ENCODE peak calls at places on chromosomes 4 and X, in four cellular contexts. One of them, this sample, is unnamed.

GRCh38 chr4:40311811-40312346 is 23.3 kb upstream of the CHRNA9 start:
- DNase-seq in occipital lobe: no peak
- DNase-seq in ovary: no peak
- DNase-seq in activated T-helper 1 cell treated with anti-CD3 and anti-CD28 coated beads, Interleukin-2, amount 50 U/mL, for 16 hours: no peak
- DNase-seq in this sample: peak

GRCh38 chr4:73341454-73341853 is 62.6 kb upstream of the ALB start:
- DNase-seq in ovary: peak
- DNase-seq in activated T-helper 1 cell treated with anti-CD3 and anti-CD28 coated beads, Interleukin-2, amount 50 U/mL, for 16 hours: no peak
- DNase-seq in occipital lobe: peak
- DNase-seq in this sample: peak

GRCh38 chr4:54525602-54526001 is 132.2 kb upstream of the KIT start:
- DNase-seq in activated T-helper 1 cell treated with anti-CD3 and anti-CD28 coated beads, Interleukin-2, amount 50 U/mL, for 16 hours: no peak
- DNase-seq in occipital lobe: no peak
- DNase-seq in ovary: no peak
- DNase-seq in this sample: peak

GRCh38 chr4:26916195-26916594 is 55.6 kb downstream of the STIM2 start:
- DNase-seq in occipital lobe: no peak
- DNase-seq in activated T-helper 1 cell treated with anti-CD3 and anti-CD28 coated beads, Interleukin-2, amount 50 U/mL, for 16 hours: no peak
- DNase-seq in ovary: no peak
- DNase-seq in this sample: no peak

GRCh38 chr4:7763788-7764187 is 175.9 kb downstream of the AFAP1 start:
- DNase-seq in ovary: no peak
- DNase-seq in activated T-helper 1 cell treated with anti-CD3 and anti-CD28 coated beads, Interleukin-2, amount 50 U/mL, for 16 hours: no peak
- DNase-seq in occipital lobe: no peak
- DNase-seq in this sample: no peak

GRCh38 chr4:25103423-25103822 is 56.8 kb downstream of the SEPSECS start:
- DNase-seq in occipital lobe: no peak
- DNase-seq in ovary: peak
- DNase-seq in activated T-helper 1 cell treated with anti-CD3 and anti-CD28 coated beads, Interleukin-2, amount 50 U/mL, for 16 hours: no peak
- DNase-seq in this sample: no peak

GRCh38 chr4:176744091-176744490 is 48.6 kb downstream of the VEGFC start:
- DNase-seq in ovary: no peak
- DNase-seq in activated T-helper 1 cell treated with anti-CD3 and anti-CD28 coated beads, Interleukin-2, amount 50 U/mL, for 16 hours: no peak
- DNase-seq in occipital lobe: no peak
- DNase-seq in this sample: no peak

GRCh38 chr4:166143227-166143626 is 270.2 kb downstream of the TLL1 start:
- DNase-seq in activated T-helper 1 cell treated with anti-CD3 and anti-CD28 coated beads, Interleukin-2, amount 50 U/mL, for 16 hours: no peak
- DNase-seq in occipital lobe: no peak
- DNase-seq in ovary: no peak
- DNase-seq in this sample: no peak

GRCh38 chr4:63563288-63564014 is 845.8 kb downstream of the TECRL start:
- DNase-seq in occipital lobe: no peak
- DNase-seq in activated T-helper 1 cell treated with anti-CD3 and anti-CD28 coated beads, Interleukin-2, amount 50 U/mL, for 16 hours: no peak
- DNase-seq in ovary: no peak
- DNase-seq in this sample: peak

GRCh38 chr4:134812611-134813010 is 611.0 kb upstream of the PABPC4L start:
- DNase-seq in ovary: no peak
- DNase-seq in activated T-helper 1 cell treated with anti-CD3 and anti-CD28 coated beads, Interleukin-2, amount 50 U/mL, for 16 hours: no peak
- DNase-seq in occipital lobe: no peak
- DNase-seq in this sample: no peak

GRCh38 chr4:69713593-69713992 is 46.8 kb downstream of the SULT1B1 start:
- DNase-seq in activated T-helper 1 cell treated with anti-CD3 and anti-CD28 coated beads, Interleukin-2, amount 50 U/mL, for 16 hours: no peak
- DNase-seq in occipital lobe: no peak
- DNase-seq in ovary: no peak
- DNase-seq in this sample: peak

GRCh38 chr4:177427097-177427665 is 15.1 kb downstream of the AGA start:
- DNase-seq in activated T-helper 1 cell treated with anti-CD3 and anti-CD28 coated beads, Interleukin-2, amount 50 U/mL, for 16 hours: no peak
- DNase-seq in ovary: no peak
- DNase-seq in occipital lobe: no peak
- DNase-seq in this sample: no peak

GRCh38 chr4:99712099-99712498 is 54.5 kb upstream of the C4orf54 start:
- DNase-seq in occipital lobe: no peak
- DNase-seq in ovary: no peak
- DNase-seq in activated T-helper 1 cell treated with anti-CD3 and anti-CD28 coated beads, Interleukin-2, amount 50 U/mL, for 16 hours: no peak
- DNase-seq in this sample: no peak

GRCh38 chr4:155085843-155086530 is 122.4 kb upstream of the NPY2R start:
- DNase-seq in occipital lobe: no peak
- DNase-seq in ovary: no peak
- DNase-seq in activated T-helper 1 cell treated with anti-CD3 and anti-CD28 coated beads, Interleukin-2, amount 50 U/mL, for 16 hours: no peak
- DNase-seq in this sample: peak

GRCh38 chr4:171812377-171813194 is 618 bp upstream of the GALNTL6 start:
- DNase-seq in activated T-helper 1 cell treated with anti-CD3 and anti-CD28 coated beads, Interleukin-2, amount 50 U/mL, for 16 hours: no peak
- DNase-seq in ovary: no peak
- DNase-seq in occipital lobe: peak
- DNase-seq in this sample: no peak

GRCh38 chr4:14221176-14221575 is 593.7 kb upstream of the BOD1L1 start:
- DNase-seq in ovary: no peak
- DNase-seq in occipital lobe: no peak
- DNase-seq in activated T-helper 1 cell treated with anti-CD3 and anti-CD28 coated beads, Interleukin-2, amount 50 U/mL, for 16 hours: no peak
- DNase-seq in this sample: no peak

GRCh38 chrX:154426916-154427792 is 1.3 kb upstream of the ATP6AP1 start:
- DNase-seq in ovary: no peak
- DNase-seq in occipital lobe: no peak
- DNase-seq in activated T-helper 1 cell treated with anti-CD3 and anti-CD28 coated beads, Interleukin-2, amount 50 U/mL, for 16 hours: no peak
- DNase-seq in this sample: no peak

GRCh38 chr4:10079951-10080873 is 36.4 kb downstream of the WDR1 start:
- DNase-seq in ovary: no peak
- DNase-seq in occipital lobe: no peak
- DNase-seq in activated T-helper 1 cell treated with anti-CD3 and anti-CD28 coated beads, Interleukin-2, amount 50 U/mL, for 16 hours: no peak
- DNase-seq in this sample: no peak

This sample was measured in A549.